ENCODE peak calls at places on chromosomes 6 and 20, in ten cellular contexts. P is uterus; V is substantia nigra; A is NCI-H2081; I is Right ventricle myocardium superior; D is H9; K is left ventricle myocardium inferior; Z is stimulated activated naive CD8-positive, alpha-beta T cell treated with anti-CD3 and anti-CD28 coated beads, Interleukin-15, Interleukin-2, amounts not matched to agents 100 U/mL and 50 U/mL, for 24 hours; R is transverse colon; U is foreskin fibroblast. Y is an unnamed sample.
A peak's percentile ranks its signal among the peaks of the same experiment; 100 is the strongest.

GRCh38 chr6:113529191-113529590 is 328.0 kb upstream of the MARCKS start:
- DNase-seq in D (no peak), P (no peak), Z (no peak), U (no peak), A (no peak), I (no peak), R (no peak), K (no peak), V (no peak), Y (no peak)

GRCh38 chr6:28922841-28923317 is 906 bp downstream of the TRIM27 start:
- DNase-seq in U (no peak), R (peak; percentile 52), D (no peak), V (peak; percentile 1), P (peak; percentile 29), K (peak; percentile 47), Z (peak; percentile 63), I (peak; percentile 72), A (no peak), Y (peak; percentile 50)

GRCh38 chr20:47743671-47744070 is 41.6 kb downstream of the SULF2 start:
- DNase-seq in D (no peak), V (no peak), P (no peak), K (no peak), U (no peak), A (no peak), I (peak; percentile 3), Z (no peak), R (no peak), Y (no peak)

GRCh38 chr6:14674458-14674857 is 556.9 kb downstream of the CD83 start:
- DNase-seq in I (no peak), U (no peak), R (no peak), Z (no peak), V (no peak), K (no peak), A (no peak), D (no peak), P (no peak), Y (no peak)

GRCh38 chr6:2876210-2877056 is 26.7 kb downstream of the SERPINB9 start:
- DNase-seq in A (no peak), R (peak; percentile 70), Z (peak; percentile 56), U (peak; percentile 89), V (no peak), K (peak; percentile 76), P (peak; percentile 70), I (peak; percentile 86), D (no peak), Y (peak; percentile 74)

GRCh38 chr20:37417857-37418501 is 72.0 kb downstream of the SRC start:
- DNase-seq in R (no peak), A (no peak), I (no peak), K (no peak), Z (no peak), P (no peak), U (no peak), D (no peak), V (no peak), Y (no peak)

GRCh38 chr20:9407805-9408421 is 106.5 kb upstream of the LAMP5 start:
- DNase-seq in V (peak; percentile 3), K (no peak), R (peak; percentile 59), Z (peak; percentile 53), U (peak; percentile 65), A (peak; percentile 54), P (peak; percentile 39), I (no peak), D (peak; percentile 63), Y (peak; percentile 77)

GRCh38 chr20:3927486-3928291 is 38.5 kb downstream of the PANK2 start:
- DNase-seq in Z (no peak), R (no peak), I (no peak), V (no peak), U (peak; percentile 61), P (no peak), K (no peak), A (no peak), D (peak; percentile 55), Y (no peak)

GRCh38 chr6:96522469-96523009 is 933 bp downstream of the UFL1 start:
- DNase-seq in V (no peak), K (no peak), I (no peak), R (no peak), P (no peak), U (peak; percentile 2), D (no peak), Z (no peak), A (no peak), Y (no peak)

GRCh38 chr6:108501559-108501958 is 59.2 kb upstream of the FOXO3 start:
- DNase-seq in P (no peak), D (no peak), V (no peak), U (peak; percentile 17), R (no peak), Z (no peak), K (no peak), I (no peak), A (no peak), Y (no peak)

Y was measured in thyroid gland.